ENCODE peak calls at places on chromosomes 4 and X, in nine cellular contexts. L is WTC11, I is psoas muscle, R is right lobe of liver, Z is choroid plexus epithelial cell, T is testis, V is AG04450, E is vagina, J is activated B cell treated with CpG ODN at 0.5 μM for 24 hours. O is an unnamed sample.
A peak's percentile ranks its signal among the peaks of the same experiment; 100 is the strongest.

GRCh38 chr4:76235915-76236314 is 15.6 kb upstream of the FAM47E start:
- DNase-seq in R (no peak), L (no peak), J (no peak), T (no peak), V (no peak), I (no peak), E (no peak), Z (no peak), O (no peak)

GRCh38 chrX:16250296-16250695 is 83.0 kb downstream of the MAGEB17 start:
- DNase-seq in L (no peak), R (no peak), Z (peak; percentile 33), I (no peak), E (no peak), T (no peak), J (no peak), V (no peak), O (no peak)

GRCh38 chr4:89939994-89940393 is 45.3 kb downstream of the MMRN1 start:
- DNase-seq in R (no peak), L (no peak), Z (peak; percentile 66), I (no peak), V (no peak), T (peak; percentile 43), E (no peak), J (no peak), O (no peak)

GRCh38 chr4:89879201-89879600 is 15.5 kb upstream of the MMRN1 start:
- DNase-seq in I (no peak), Z (no peak), E (no peak), V (no peak), J (no peak), T (no peak), L (no peak), R (no peak), O (no peak)

GRCh38 chr4:128394778-128395177 is 107.2 kb upstream of the PGRMC2 start:
- DNase-seq in L (no peak), V (no peak), E (no peak), I (peak; percentile 79), J (no peak), Z (no peak), R (no peak), T (no peak), O (no peak)

GRCh38 chr4:4398430-4398829 is 11.5 kb downstream of the NSG1 start:
- DNase-seq in V (no peak), R (no peak), L (no peak), I (no peak), Z (no peak), E (no peak), J (no peak), T (no peak), O (no peak)

GRCh38 chr4:185811509-185812364 is at the start of gene SORBS2:
- DNase-seq in I (no peak), T (peak; percentile 80), L (no peak), V (no peak), J (no peak), R (peak; percentile 77), E (no peak), Z (peak; percentile 65), O (no peak)

GRCh38 chr4:10115657-10116624 is 658 bp downstream of the WDR1 start:
- DNase-seq in T (peak; percentile 69), Z (peak; percentile 55), E (no peak), L (peak; percentile 61), I (peak; percentile 71), J (peak; percentile 63), R (peak; percentile 78), V (no peak), O (peak; percentile 49)

GRCh38 chr4:105471566-105472176 is 2.2 kb downstream of the PPA2 start:
- DNase-seq in I (peak; percentile 50), J (no peak), Z (peak; percentile 85), E (no peak), L (peak; percentile 72), V (peak; percentile 48), R (peak; percentile 51), T (peak; percentile 77), O (peak; percentile 51)

GRCh38 chr4:87839309-87839946 is 6.7 kb downstream of the MEPE start:
- DNase-seq in E (no peak), T (peak; percentile 57), I (no peak), Z (peak; percentile 73), R (no peak), J (no peak), V (peak; percentile 11), L (no peak), O (no peak)

GRCh38 chr4:135598151-135598550 is 1396.6 kb upstream of the PABPC4L start:
- DNase-seq in Z (peak; percentile 8), E (no peak), V (no peak), J (no peak), I (no peak), R (no peak), L (no peak), T (no peak), O (no peak)

GRCh38 chr4:182339246-182339645 is 96.0 kb downstream of the TENM3 start:
- DNase-seq in T (no peak), L (peak; percentile 20), J (no peak), V (no peak), Z (no peak), R (no peak), I (no peak), E (no peak), O (no peak)

GRCh38 chr4:160869899-160870298 is 1293.9 kb downstream of the FSTL5 start:
- DNase-seq in E (no peak), R (no peak), V (no peak), I (no peak), L (no peak), Z (no peak), T (no peak), J (no peak), O (no peak)

GRCh38 chrX:96776966-96777365 is 92.3 kb downstream of the DIAPH2 start:
- DNase-seq in T (no peak), I (no peak), V (no peak), E (no peak), L (no peak), J (no peak), R (no peak), Z (peak; percentile 11), O (no peak)

GRCh38 chrX:51332188-51332942 is at the start of gene NUDT10:
- DNase-seq in V (no peak), R (peak; percentile 56), I (peak; percentile 55), Z (peak; percentile 28), L (peak; percentile 84), J (peak; percentile 25), T (peak; percentile 88), E (no peak), O (no peak)

GRCh38 chr4:2354760-2355159 is 63.7 kb downstream of the ZFYVE28 start:
- DNase-seq in J (no peak), E (no peak), R (peak; percentile 44), L (no peak), I (no peak), V (no peak), T (no peak), Z (no peak), O (peak; percentile 30)

GRCh38 chr4:2353222-2354107 is 65.0 kb downstream of the ZFYVE28 start:
- DNase-seq in T (peak; percentile 46), I (peak; percentile 70), Z (no peak), R (peak; percentile 49), L (no peak), E (no peak), J (peak; percentile 12), V (no peak), O (peak; percentile 13)

GRCh38 chr4:2352729-2353221 is 65.7 kb downstream of the ZFYVE28 start:
- DNase-seq in Z (no peak), R (peak; percentile 42), V (no peak), E (no peak), T (peak; percentile 12), J (peak; percentile 12), L (no peak), I (no peak), O (peak; percentile 12)

GRCh38 chr4:2352171-2352570 is 66.3 kb downstream of the ZFYVE28 start:
- DNase-seq in T (peak; percentile 9), R (peak; percentile 35), V (no peak), J (peak; percentile 6), I (no peak), Z (no peak), L (no peak), E (no peak), O (no peak)

GRCh38 chr4:2354127-2354526 is 64.3 kb downstream of the ZFYVE28 start:
- DNase-seq in V (no peak), J (no peak), T (no peak), Z (peak; percentile 31), E (no peak), I (no peak), L (peak; percentile 50), R (peak; percentile 30), O (no peak)
- TF ChIP-seq CTCF in V (peak; percentile 58), J (no peak), T (no peak), Z (peak; percentile 71), E (no peak), I (no peak), L (no peak), R (no peak), O (peak; percentile 31)

GRCh38 chr4:7761720-7762119 is 177.9 kb downstream of the AFAP1 start:
- DNase-seq in T (peak; percentile 90), V (no peak), J (no peak), Z (peak; percentile 85), R (no peak), L (peak; percentile 80), E (no peak), I (peak; percentile 89), O (peak; percentile 27)
- TF ChIP-seq CTCF in T (peak; percentile 74), V (peak; percentile 74), J (no peak), Z (peak; percentile 91), R (peak; percentile 62), L (peak; percentile 78), E (peak; percentile 19), I (peak; percentile 66), O (peak; percentile 64)

DNA sequence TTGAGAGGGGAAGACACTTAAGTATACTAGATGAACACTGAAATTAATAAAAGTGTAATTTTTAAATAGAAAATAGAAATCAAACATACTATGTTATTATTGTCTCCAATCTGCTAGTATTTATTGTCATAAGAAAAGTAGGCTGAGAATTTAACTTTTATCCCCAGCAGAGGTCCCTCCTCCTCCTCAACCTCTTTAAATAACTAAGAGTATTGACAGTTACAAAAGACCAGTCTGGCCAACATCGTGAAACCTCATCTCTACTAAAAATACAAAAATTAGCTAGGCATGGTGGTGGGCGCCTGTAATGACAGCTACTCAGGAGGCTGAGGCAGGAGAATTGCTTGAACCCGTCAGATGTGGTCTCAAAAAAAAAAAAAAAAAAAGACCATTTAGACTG is 4.1 kb downstream of the SLC30A9 start:
- DNase-seq in I (no peak), Z (no peak), T (no peak), L (no peak), E (no peak), V (no peak), J (no peak), R (no peak), O (no peak)
- TF ChIP-seq CTCF in I (no peak), Z (peak; percentile 1), T (no peak), L (no peak), E (no peak), V (no peak), J (no peak), R (no peak), O (no peak)

DNA sequence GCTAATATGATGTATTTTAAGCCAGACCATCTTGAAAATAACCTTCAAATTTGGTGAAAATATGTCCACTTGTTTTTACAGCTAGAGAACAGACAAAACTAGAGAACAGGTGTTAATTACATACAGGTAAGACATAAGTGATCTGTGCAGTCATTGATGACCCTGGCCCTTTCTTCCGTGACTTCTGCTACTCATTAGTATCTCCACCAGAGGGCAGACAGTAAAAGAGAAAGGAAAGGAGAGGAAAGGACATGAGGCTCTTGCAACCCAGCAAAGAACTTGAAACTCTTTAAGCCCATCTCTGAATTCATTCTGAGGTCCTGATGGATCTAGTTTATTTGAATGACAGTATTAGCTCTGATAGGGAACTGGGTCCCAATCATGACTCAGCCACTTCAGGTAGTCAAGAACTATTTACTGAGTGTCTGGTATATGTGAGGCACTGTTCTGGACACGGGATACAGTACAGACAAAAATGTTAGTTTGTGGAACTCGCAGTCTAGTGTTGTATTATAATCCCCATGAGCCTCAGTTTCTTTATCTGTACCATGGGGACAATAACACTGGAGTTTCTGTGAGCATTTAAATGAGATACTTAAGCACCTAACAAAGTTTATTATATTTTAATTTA is 121.0 kb upstream of the TEX13D start:
- DNase-seq in T (no peak), L (no peak), Z (peak; percentile 30), R (no peak), V (no peak), J (no peak), E (no peak), I (no peak), O (no peak)
- TF ChIP-seq CTCF in T (no peak), L (peak; percentile 38), Z (peak; percentile 63), R (peak; percentile 63), V (peak; percentile 54), J (no peak), E (no peak), I (peak; percentile 49), O (peak; percentile 58)

O was measured in natural killer cell.